ENCODE peak calls at places on chromosomes 3 and 15, in eight cellular contexts. One of them, this sample, is unnamed.

GRCh38 chr3:64530434-64531049 is 157.3 kb downstream of the ADAMTS9 start:
- DNase-seq in lung: peak
- DNase-seq in GM20000: peak
- DNase-seq in HAP-1: peak
- DNase-seq in NCI-H2171 treated with DMSO at 0.1 percent for 48 hours: peak
- DNase-seq in neural progenitor cell: peak
- DNase-seq in kidney tubule cell: peak
- DNase-seq in stimulated activated CD8-positive, alpha-beta memory T cell treated with anti-CD3 and anti-CD28 coated beads, Interleukin-15, amount 100 ng/mL, for 24 hours: no peak
- DNase-seq in this sample: peak

GRCh38 chr15:40182358-40183029 is 21.6 kb downstream of the BUB1B start:
- DNase-seq in NCI-H2171 treated with DMSO at 0.1 percent for 48 hours: no peak
- DNase-seq in neural progenitor cell: no peak
- DNase-seq in GM20000: no peak
- DNase-seq in kidney tubule cell: no peak
- DNase-seq in stimulated activated CD8-positive, alpha-beta memory T cell treated with anti-CD3 and anti-CD28 coated beads, Interleukin-15, amount 100 ng/mL, for 24 hours: no peak
- DNase-seq in HAP-1: no peak
- DNase-seq in lung: no peak
- DNase-seq in this sample: no peak

GRCh38 chr3:41224120-41224806 is 25.0 kb downstream of the CTNNB1 start:
- DNase-seq in kidney tubule cell: peak
- DNase-seq in neural progenitor cell: no peak
- DNase-seq in NCI-H2171 treated with DMSO at 0.1 percent for 48 hours: no peak
- DNase-seq in lung: no peak
- DNase-seq in stimulated activated CD8-positive, alpha-beta memory T cell treated with anti-CD3 and anti-CD28 coated beads, Interleukin-15, amount 100 ng/mL, for 24 hours: no peak
- DNase-seq in GM20000: no peak
- DNase-seq in HAP-1: no peak
- DNase-seq in this sample: peak

GRCh38 chr15:98515186-98515585 is 133.2 kb upstream of the IGF1R start:
- DNase-seq in GM20000: no peak
- DNase-seq in neural progenitor cell: no peak
- DNase-seq in NCI-H2171 treated with DMSO at 0.1 percent for 48 hours: no peak
- DNase-seq in HAP-1: no peak
- DNase-seq in stimulated activated CD8-positive, alpha-beta memory T cell treated with anti-CD3 and anti-CD28 coated beads, Interleukin-15, amount 100 ng/mL, for 24 hours: no peak
- DNase-seq in kidney tubule cell: no peak
- DNase-seq in lung: peak
- DNase-seq in this sample: no peak

GRCh38 chr3:120495809-120496208 is 45.0 kb upstream of the FSTL1 start:
- DNase-seq in NCI-H2171 treated with DMSO at 0.1 percent for 48 hours: no peak
- DNase-seq in HAP-1: no peak
- DNase-seq in stimulated activated CD8-positive, alpha-beta memory T cell treated with anti-CD3 and anti-CD28 coated beads, Interleukin-15, amount 100 ng/mL, for 24 hours: no peak
- DNase-seq in GM20000: no peak
- DNase-seq in kidney tubule cell: peak
- DNase-seq in lung: no peak
- DNase-seq in neural progenitor cell: no peak
- DNase-seq in this sample: no peak

GRCh38 chr3:108036984-108037741 is 53.7 kb downstream of the CD47 start:
- DNase-seq in stimulated activated CD8-positive, alpha-beta memory T cell treated with anti-CD3 and anti-CD28 coated beads, Interleukin-15, amount 100 ng/mL, for 24 hours: no peak
- DNase-seq in NCI-H2171 treated with DMSO at 0.1 percent for 48 hours: no peak
- DNase-seq in neural progenitor cell: no peak
- DNase-seq in HAP-1: no peak
- DNase-seq in kidney tubule cell: no peak
- DNase-seq in GM20000: peak
- DNase-seq in lung: no peak
- DNase-seq in this sample: no peak

GRCh38 chr15:85906028-85906427 is 111.3 kb upstream of the KLHL25 start:
- DNase-seq in NCI-H2171 treated with DMSO at 0.1 percent for 48 hours: no peak
- DNase-seq in HAP-1: no peak
- DNase-seq in GM20000: no peak
- DNase-seq in kidney tubule cell: no peak
- DNase-seq in neural progenitor cell: no peak
- DNase-seq in lung: no peak
- DNase-seq in stimulated activated CD8-positive, alpha-beta memory T cell treated with anti-CD3 and anti-CD28 coated beads, Interleukin-15, amount 100 ng/mL, for 24 hours: no peak
- DNase-seq in this sample: no peak

GRCh38 chr3:104939196-104939595 is 427.5 kb upstream of the ALCAM start:
- DNase-seq in NCI-H2171 treated with DMSO at 0.1 percent for 48 hours: peak
- DNase-seq in GM20000: no peak
- DNase-seq in HAP-1: no peak
- DNase-seq in neural progenitor cell: no peak
- DNase-seq in stimulated activated CD8-positive, alpha-beta memory T cell treated with anti-CD3 and anti-CD28 coated beads, Interleukin-15, amount 100 ng/mL, for 24 hours: no peak
- DNase-seq in lung: no peak
- DNase-seq in kidney tubule cell: no peak
- DNase-seq in this sample: no peak

GRCh38 chr3:129023909-129024308 is 22.8 kb downstream of the EFCC1 start:
- DNase-seq in stimulated activated CD8-positive, alpha-beta memory T cell treated with anti-CD3 and anti-CD28 coated beads, Interleukin-15, amount 100 ng/mL, for 24 hours: no peak
- DNase-seq in kidney tubule cell: peak
- DNase-seq in NCI-H2171 treated with DMSO at 0.1 percent for 48 hours: peak
- DNase-seq in neural progenitor cell: no peak
- DNase-seq in GM20000: no peak
- DNase-seq in HAP-1: no peak
- DNase-seq in lung: no peak
- DNase-seq in this sample: peak

GRCh38 chr3:194824100-194824499 is 138.4 kb downstream of the FAM43A start:
- DNase-seq in kidney tubule cell: no peak
- DNase-seq in lung: no peak
- DNase-seq in NCI-H2171 treated with DMSO at 0.1 percent for 48 hours: no peak
- DNase-seq in HAP-1: no peak
- DNase-seq in neural progenitor cell: no peak
- DNase-seq in GM20000: no peak
- DNase-seq in stimulated activated CD8-positive, alpha-beta memory T cell treated with anti-CD3 and anti-CD28 coated beads, Interleukin-15, amount 100 ng/mL, for 24 hours: no peak
- DNase-seq in this sample: no peak

GRCh38 chr15:63599401-63600000 is 2.3 kb downstream of the FBXL22 start:
- DNase-seq in NCI-H2171 treated with DMSO at 0.1 percent for 48 hours: peak
- DNase-seq in kidney tubule cell: peak
- DNase-seq in neural progenitor cell: peak
- DNase-seq in HAP-1: no peak
- DNase-seq in lung: peak
- DNase-seq in GM20000: peak
- DNase-seq in stimulated activated CD8-positive, alpha-beta memory T cell treated with anti-CD3 and anti-CD28 coated beads, Interleukin-15, amount 100 ng/mL, for 24 hours: no peak
- DNase-seq in this sample: peak

GRCh38 chr3:184383033-184383740 is 3.3 kb downstream of the CHRD start:
- DNase-seq in stimulated activated CD8-positive, alpha-beta memory T cell treated with anti-CD3 and anti-CD28 coated beads, Interleukin-15, amount 100 ng/mL, for 24 hours: no peak
- DNase-seq in NCI-H2171 treated with DMSO at 0.1 percent for 48 hours: no peak
- DNase-seq in neural progenitor cell: no peak
- DNase-seq in HAP-1: no peak
- DNase-seq in GM20000: no peak
- DNase-seq in lung: no peak
- DNase-seq in kidney tubule cell: no peak
- DNase-seq in this sample: no peak

GRCh38 chr3:12198301-12198700 is 39.6 kb upstream of the TIMP4 start:
- DNase-seq in NCI-H2171 treated with DMSO at 0.1 percent for 48 hours: no peak
- DNase-seq in stimulated activated CD8-positive, alpha-beta memory T cell treated with anti-CD3 and anti-CD28 coated beads, Interleukin-15, amount 100 ng/mL, for 24 hours: no peak
- DNase-seq in lung: no peak
- DNase-seq in GM20000: no peak
- DNase-seq in HAP-1: no peak
- DNase-seq in kidney tubule cell: peak
- DNase-seq in neural progenitor cell: no peak
- DNase-seq in this sample: peak

GRCh38 chr3:158486200-158486599 is 84.8 kb upstream of the MLF1 start:
- DNase-seq in lung: no peak
- DNase-seq in NCI-H2171 treated with DMSO at 0.1 percent for 48 hours: no peak
- DNase-seq in GM20000: no peak
- DNase-seq in stimulated activated CD8-positive, alpha-beta memory T cell treated with anti-CD3 and anti-CD28 coated beads, Interleukin-15, amount 100 ng/mL, for 24 hours: no peak
- DNase-seq in HAP-1: no peak
- DNase-seq in kidney tubule cell: peak
- DNase-seq in neural progenitor cell: no peak
- DNase-seq in this sample: no peak

GRCh38 chr3:58026598-58026997 is 18.4 kb downstream of the FLNB start:
- DNase-seq in stimulated activated CD8-positive, alpha-beta memory T cell treated with anti-CD3 and anti-CD28 coated beads, Interleukin-15, amount 100 ng/mL, for 24 hours: no peak
- DNase-seq in HAP-1: no peak
- DNase-seq in lung: no peak
- DNase-seq in neural progenitor cell: no peak
- DNase-seq in NCI-H2171 treated with DMSO at 0.1 percent for 48 hours: peak
- DNase-seq in kidney tubule cell: peak
- DNase-seq in GM20000: no peak
- DNase-seq in this sample: no peak

GRCh38 chr15:88900309-88900981 is 5.1 kb upstream of the HAPLN3 start:
- DNase-seq in kidney tubule cell: peak
- DNase-seq in neural progenitor cell: no peak
- DNase-seq in GM20000: no peak
- DNase-seq in NCI-H2171 treated with DMSO at 0.1 percent for 48 hours: no peak
- DNase-seq in HAP-1: no peak
- DNase-seq in stimulated activated CD8-positive, alpha-beta memory T cell treated with anti-CD3 and anti-CD28 coated beads, Interleukin-15, amount 100 ng/mL, for 24 hours: no peak
- DNase-seq in lung: no peak
- DNase-seq in this sample: peak

GRCh38 chr3:155411500-155412223 is 118.2 kb upstream of the STRIT1 start:
- DNase-seq in NCI-H2171 treated with DMSO at 0.1 percent for 48 hours: no peak
- DNase-seq in lung: no peak
- DNase-seq in HAP-1: no peak
- DNase-seq in GM20000: no peak
- DNase-seq in neural progenitor cell: no peak
- DNase-seq in stimulated activated CD8-positive, alpha-beta memory T cell treated with anti-CD3 and anti-CD28 coated beads, Interleukin-15, amount 100 ng/mL, for 24 hours: no peak
- DNase-seq in kidney tubule cell: no peak
- DNase-seq in this sample: no peak

GRCh38 chr3:156246939-156247725 is 126.8 kb downstream of the KCNAB1 start:
- DNase-seq in neural progenitor cell: no peak
- DNase-seq in kidney tubule cell: peak
- DNase-seq in lung: no peak
- DNase-seq in GM20000: no peak
- DNase-seq in HAP-1: no peak
- DNase-seq in stimulated activated CD8-positive, alpha-beta memory T cell treated with anti-CD3 and anti-CD28 coated beads, Interleukin-15, amount 100 ng/mL, for 24 hours: no peak
- DNase-seq in NCI-H2171 treated with DMSO at 0.1 percent for 48 hours: no peak
- DNase-seq in this sample: no peak

GRCh38 chr3:45593708-45594601 is 596 bp upstream of the LIMD1 start:
- DNase-seq in GM20000: peak
- DNase-seq in neural progenitor cell: peak
- DNase-seq in kidney tubule cell: peak
- DNase-seq in lung: peak
- DNase-seq in NCI-H2171 treated with DMSO at 0.1 percent for 48 hours: peak
- DNase-seq in stimulated activated CD8-positive, alpha-beta memory T cell treated with anti-CD3 and anti-CD28 coated beads, Interleukin-15, amount 100 ng/mL, for 24 hours: peak
- DNase-seq in HAP-1: peak
- DNase-seq in this sample: peak

GRCh38 chr15:37109151-37109912 is 9.0 kb upstream of the MEIS2 start:
- DNase-seq in kidney tubule cell: no peak
- DNase-seq in stimulated activated CD8-positive, alpha-beta memory T cell treated with anti-CD3 and anti-CD28 coated beads, Interleukin-15, amount 100 ng/mL, for 24 hours: no peak
- DNase-seq in neural progenitor cell: peak
- DNase-seq in HAP-1: no peak
- DNase-seq in lung: no peak
- DNase-seq in GM20000: no peak
- DNase-seq in NCI-H2171 treated with DMSO at 0.1 percent for 48 hours: no peak
- DNase-seq in this sample: no peak

GRCh38 chr3:79767194-79767952 is 425 bp downstream of the ROBO1 start:
- DNase-seq in stimulated activated CD8-positive, alpha-beta memory T cell treated with anti-CD3 and anti-CD28 coated beads, Interleukin-15, amount 100 ng/mL, for 24 hours: no peak
- DNase-seq in NCI-H2171 treated with DMSO at 0.1 percent for 48 hours: no peak
- DNase-seq in HAP-1: peak
- DNase-seq in GM20000: no peak
- DNase-seq in lung: no peak
- DNase-seq in neural progenitor cell: peak
- DNase-seq in kidney tubule cell: no peak
- DNase-seq in this sample: peak

GRCh38 chr3:130687327-130687726 is 59.3 kb downstream of the PIK3R4 start:
- DNase-seq in NCI-H2171 treated with DMSO at 0.1 percent for 48 hours: no peak
- DNase-seq in GM20000: no peak
- DNase-seq in neural progenitor cell: no peak
- DNase-seq in lung: no peak
- DNase-seq in stimulated activated CD8-positive, alpha-beta memory T cell treated with anti-CD3 and anti-CD28 coated beads, Interleukin-15, amount 100 ng/mL, for 24 hours: no peak
- DNase-seq in kidney tubule cell: no peak
- DNase-seq in HAP-1: no peak
- DNase-seq in this sample: no peak

GRCh38 chr3:168052517-168052916 is 43.2 kb downstream of the GOLIM4 start:
- DNase-seq in NCI-H2171 treated with DMSO at 0.1 percent for 48 hours: peak
- DNase-seq in kidney tubule cell: no peak
- DNase-seq in GM20000: no peak
- DNase-seq in lung: no peak
- DNase-seq in HAP-1: no peak
- DNase-seq in neural progenitor cell: no peak
- DNase-seq in stimulated activated CD8-positive, alpha-beta memory T cell treated with anti-CD3 and anti-CD28 coated beads, Interleukin-15, amount 100 ng/mL, for 24 hours: no peak
- DNase-seq in this sample: no peak

GRCh38 chr3:18035641-18036466 is 293.4 kb upstream of the TBC1D5 start:
- DNase-seq in HAP-1: peak
- DNase-seq in stimulated activated CD8-positive, alpha-beta memory T cell treated with anti-CD3 and anti-CD28 coated beads, Interleukin-15, amount 100 ng/mL, for 24 hours: no peak
- DNase-seq in lung: no peak
- DNase-seq in NCI-H2171 treated with DMSO at 0.1 percent for 48 hours: no peak
- DNase-seq in GM20000: no peak
- DNase-seq in kidney tubule cell: no peak
- DNase-seq in neural progenitor cell: no peak
- DNase-seq in this sample: no peak

GRCh38 chr3:134039161-134039862 is 9.6 kb upstream of the SLCO2A1 start:
- DNase-seq in HAP-1: no peak
- DNase-seq in NCI-H2171 treated with DMSO at 0.1 percent for 48 hours: no peak
- DNase-seq in lung: no peak
- DNase-seq in stimulated activated CD8-positive, alpha-beta memory T cell treated with anti-CD3 and anti-CD28 coated beads, Interleukin-15, amount 100 ng/mL, for 24 hours: no peak
- DNase-seq in neural progenitor cell: no peak
- DNase-seq in kidney tubule cell: peak
- DNase-seq in GM20000: no peak
- DNase-seq in this sample: peak

GRCh38 chr3:8490079-8490552 is 11.5 kb upstream of the LMCD1 start:
- DNase-seq in stimulated activated CD8-positive, alpha-beta memory T cell treated with anti-CD3 and anti-CD28 coated beads, Interleukin-15, amount 100 ng/mL, for 24 hours: no peak
- DNase-seq in HAP-1: peak
- DNase-seq in kidney tubule cell: peak
- DNase-seq in NCI-H2171 treated with DMSO at 0.1 percent for 48 hours: no peak
- DNase-seq in GM20000: no peak
- DNase-seq in neural progenitor cell: no peak
- DNase-seq in lung: no peak
- DNase-seq in this sample: peak

GRCh38 chr3:153158961-153159735 is 2.9 kb upstream of the RAP2B start:
- DNase-seq in GM20000: no peak
- DNase-seq in neural progenitor cell: no peak
- DNase-seq in NCI-H2171 treated with DMSO at 0.1 percent for 48 hours: no peak
- DNase-seq in kidney tubule cell: peak
- DNase-seq in lung: no peak
- DNase-seq in HAP-1: no peak
- DNase-seq in stimulated activated CD8-positive, alpha-beta memory T cell treated with anti-CD3 and anti-CD28 coated beads, Interleukin-15, amount 100 ng/mL, for 24 hours: no peak
- DNase-seq in this sample: no peak

GRCh38 chr3:11362600-11362999 is 90.4 kb downstream of the ATG7 start:
- DNase-seq in neural progenitor cell: no peak
- DNase-seq in stimulated activated CD8-positive, alpha-beta memory T cell treated with anti-CD3 and anti-CD28 coated beads, Interleukin-15, amount 100 ng/mL, for 24 hours: no peak
- DNase-seq in HAP-1: no peak
- DNase-seq in NCI-H2171 treated with DMSO at 0.1 percent for 48 hours: no peak
- DNase-seq in kidney tubule cell: no peak
- DNase-seq in lung: no peak
- DNase-seq in GM20000: no peak
- DNase-seq in this sample: no peak

GRCh38 chr3:110667216-110667615 is 404.4 kb upstream of the NECTIN3 start:
- DNase-seq in kidney tubule cell: no peak
- DNase-seq in NCI-H2171 treated with DMSO at 0.1 percent for 48 hours: no peak
- DNase-seq in stimulated activated CD8-positive, alpha-beta memory T cell treated with anti-CD3 and anti-CD28 coated beads, Interleukin-15, amount 100 ng/mL, for 24 hours: no peak
- DNase-seq in HAP-1: no peak
- DNase-seq in lung: no peak
- DNase-seq in GM20000: no peak
- DNase-seq in neural progenitor cell: no peak
- DNase-seq in this sample: no peak

GRCh38 chr3:86954226-86954625 is 36.7 kb downstream of the VGLL3 start:
- DNase-seq in kidney tubule cell: no peak
- DNase-seq in HAP-1: no peak
- DNase-seq in NCI-H2171 treated with DMSO at 0.1 percent for 48 hours: peak
- DNase-seq in GM20000: no peak
- DNase-seq in stimulated activated CD8-positive, alpha-beta memory T cell treated with anti-CD3 and anti-CD28 coated beads, Interleukin-15, amount 100 ng/mL, for 24 hours: no peak
- DNase-seq in neural progenitor cell: no peak
- DNase-seq in lung: no peak
- DNase-seq in this sample: no peak

GRCh38 chr3:15043772-15044171 is 21.3 kb downstream of the MRPS25 start:
- DNase-seq in kidney tubule cell: no peak
- DNase-seq in GM20000: no peak
- DNase-seq in NCI-H2171 treated with DMSO at 0.1 percent for 48 hours: no peak
- DNase-seq in neural progenitor cell: no peak
- DNase-seq in stimulated activated CD8-positive, alpha-beta memory T cell treated with anti-CD3 and anti-CD28 coated beads, Interleukin-15, amount 100 ng/mL, for 24 hours: no peak
- DNase-seq in lung: no peak
- DNase-seq in HAP-1: no peak
- DNase-seq in this sample: no peak

GRCh38 chr3:196975349-196975748 is 6.7 kb upstream of the PIGZ start:
- DNase-seq in lung: no peak
- DNase-seq in GM20000: no peak
- DNase-seq in kidney tubule cell: no peak
- DNase-seq in HAP-1: no peak
- DNase-seq in neural progenitor cell: no peak
- DNase-seq in stimulated activated CD8-positive, alpha-beta memory T cell treated with anti-CD3 and anti-CD28 coated beads, Interleukin-15, amount 100 ng/mL, for 24 hours: no peak
- DNase-seq in NCI-H2171 treated with DMSO at 0.1 percent for 48 hours: no peak
- DNase-seq in this sample: no peak

GRCh38 chr3:186092360-186093070 is 16.4 kb downstream of the ETV5 start:
- DNase-seq in lung: no peak
- DNase-seq in NCI-H2171 treated with DMSO at 0.1 percent for 48 hours: no peak
- DNase-seq in stimulated activated CD8-positive, alpha-beta memory T cell treated with anti-CD3 and anti-CD28 coated beads, Interleukin-15, amount 100 ng/mL, for 24 hours: no peak
- DNase-seq in HAP-1: no peak
- DNase-seq in kidney tubule cell: no peak
- DNase-seq in GM20000: no peak
- DNase-seq in neural progenitor cell: no peak
- DNase-seq in this sample: no peak

GRCh38 chr15:36356978-36357582 is 222.3 kb upstream of the CDIN1 start:
- DNase-seq in lung: no peak
- DNase-seq in kidney tubule cell: no peak
- DNase-seq in NCI-H2171 treated with DMSO at 0.1 percent for 48 hours: no peak
- DNase-seq in GM20000: no peak
- DNase-seq in neural progenitor cell: no peak
- DNase-seq in stimulated activated CD8-positive, alpha-beta memory T cell treated with anti-CD3 and anti-CD28 coated beads, Interleukin-15, amount 100 ng/mL, for 24 hours: no peak
- DNase-seq in HAP-1: no peak
- DNase-seq in this sample: no peak

This sample was measured in ACHN.